ENCODE peak calls at places on chromosomes 12 and 14, in seven cellular contexts. H is NCI-H748 treated with DMSO at 0.1 percent for 48 hours, K is left cardiac atrium, X is NCI-H1694 treated with DMSO at 0.1 percent for 48 hours, S is Calu3, I is BE2C, N is progenitor cell of endocrine pancreas. D is an unnamed sample.

GRCh38 chr14:100554082-100554677 is 33.0 kb downstream of the BEGAIN start:
- DNase-seq in H (no peak), K (peak), X (no peak), S (peak), I (peak), N (no peak), D (no peak)

GRCh38 chr14:32567543-32568384 is 238.7 kb downstream of the AKAP6 start:
- DNase-seq in H (no peak), K (no peak), X (no peak), S (no peak), I (no peak), N (no peak), D (no peak)

GRCh38 chr12:110616471-110617115 is 2.7 kb downstream of the TCTN1 start:
- DNase-seq in H (no peak), K (no peak), X (no peak), S (no peak), I (no peak), N (no peak), D (no peak)

GRCh38 chr12:1698638-1699214 is 7.9 kb downstream of the ADIPOR2 start:
- DNase-seq in H (no peak), K (no peak), X (no peak), S (no peak), I (no peak), N (no peak), D (no peak)

GRCh38 chr14:41986726-41987125 is 380.1 kb downstream of the LRFN5 start:
- DNase-seq in H (no peak), K (no peak), X (no peak), S (no peak), I (no peak), N (no peak), D (no peak)

GRCh38 chr12:43766291-43766690 is 7.5 kb downstream of the IRAK4 start:
- DNase-seq in H (no peak), K (no peak), X (no peak), S (no peak), I (no peak), N (no peak), D (no peak)

GRCh38 chr14:56482306-56482705 is 97.3 kb upstream of the TMEM260 start:
- DNase-seq in H (peak), K (no peak), X (peak), S (peak), I (peak), N (no peak), D (peak)

GRCh38 chr12:53063708-53064612 is 14.1 kb downstream of the TNS2 start:
- DNase-seq in H (no peak), K (peak), X (no peak), S (no peak), I (no peak), N (no peak), D (no peak)

GRCh38 chr14:24143511-24143910 is 2.1 kb upstream of the EMC9 start:
- DNase-seq in H (no peak), K (no peak), X (no peak), S (no peak), I (no peak), N (no peak), D (no peak)

GRCh38 chr14:100688598-100689499 is 37.8 kb upstream of the DLK1 start:
- DNase-seq in H (no peak), K (no peak), X (no peak), S (no peak), I (no peak), N (no peak), D (no peak)

GRCh38 chr12:131229426-131230339 is 276.0 kb downstream of the ADGRD1 start:
- DNase-seq in H (no peak), K (no peak), X (no peak), S (no peak), I (peak), N (no peak), D (peak)

GRCh38 chr12:22797686-22798085 is 172.7 kb downstream of the ETNK1 start:
- DNase-seq in H (no peak), K (no peak), X (no peak), S (no peak), I (no peak), N (no peak), D (no peak)

GRCh38 chr12:118188690-118189371 is 52.9 kb downstream of the PEBP1 start:
- DNase-seq in H (peak), K (peak), X (peak), S (no peak), I (no peak), N (no peak), D (peak)

GRCh38 chr12:6724409-6724797 is 557 bp downstream of the COPS7A start:
- DNase-seq in H (peak), K (no peak), X (no peak), S (peak), I (peak), N (peak), D (no peak)

GRCh38 chr12:90706036-90706435 is 248.9 kb downstream of the CCER1 start:
- DNase-seq in H (no peak), K (no peak), X (no peak), S (no peak), I (no peak), N (no peak), D (no peak)

GRCh38 chr14:52879958-52880357 is 70.9 kb downstream of the FERMT2 start:
- DNase-seq in H (no peak), K (no peak), X (no peak), S (no peak), I (no peak), N (no peak), D (peak)

D was measured in SJCRH30.